ENCODE peak calls at places on chromosomes 13 and 19, in nine cellular contexts. Q is glutamatergic neuron, H is HL-60, P is heart left ventricle, L is GM23338, W is GM13976, R is heart right ventricle, T is fibroblast of pulmonary artery, J is testis. F is an unnamed sample.

GRCh38 chr13:27341616-27342015 is 71.0 kb downstream of the RASL11A start:
- DNase-seq in Q (no peak), H (no peak), P (no peak), L (peak; percentile 15), W (no peak), R (no peak), T (peak; percentile 21), J (peak; percentile 17), F (no peak)

GRCh38 chr13:70527553-70527952 is 419.3 kb upstream of the KLHL1 start:
- DNase-seq in Q (no peak), H (no peak), P (no peak), L (no peak), W (no peak), R (no peak), T (no peak), J (no peak), F (no peak)

GRCh38 chr19:6260912-6261636 is 18.7 kb downstream of the MLLT1 start:
- DNase-seq in Q (peak; percentile 67), H (no peak), P (no peak), L (peak; percentile 82), W (peak; percentile 69), R (no peak), T (peak; percentile 30), J (no peak), F (no peak)

GRCh38 chr19:55369651-55370304 is 485 bp downstream of the IL11 start:
- DNase-seq in Q (peak; percentile 88), H (no peak), P (no peak), L (peak; percentile 94), W (peak; percentile 71), R (no peak), T (peak; percentile 60), J (peak; percentile 50), F (no peak)

GRCh38 chr13:101204270-101205011 is 211.9 kb downstream of the NALCN start:
- DNase-seq in Q (no peak), H (no peak), P (no peak), L (no peak), W (no peak), R (no peak), T (no peak), J (no peak), F (no peak)

GRCh38 chr19:50486823-50487515 is 10.3 kb upstream of the GARIN5A start:
- DNase-seq in Q (peak; percentile 82), H (peak; percentile 43), P (no peak), L (peak; percentile 97), W (no peak), R (no peak), T (peak; percentile 43), J (peak; percentile 75), F (no peak)

GRCh38 chr19:11356074-11356397 is 804 bp downstream of the PLPPR2 start:
- DNase-seq in Q (no peak), H (no peak), P (no peak), L (no peak), W (no peak), R (no peak), T (no peak), J (no peak), F (no peak)

GRCh38 chr19:4199699-4200293 is 17.3 kb downstream of the ANKRD24 start:
- DNase-seq in Q (no peak), H (no peak), P (no peak), L (peak; percentile 70), W (no peak), R (no peak), T (no peak), J (no peak), F (no peak)

GRCh38 chr19:4064551-4065260 is 2.0 kb downstream of the ZBTB7A start:
- DNase-seq in Q (peak; percentile 60), H (peak; percentile 86), P (peak; percentile 70), L (peak; percentile 59), W (no peak), R (peak; percentile 63), T (no peak), J (peak; percentile 73), F (no peak)

GRCh38 chr13:98910501-98910951 is 67.3 kb downstream of the DOCK9 start:
- DNase-seq in Q (no peak), H (no peak), P (peak; percentile 44), L (no peak), W (no peak), R (no peak), T (peak; percentile 90), J (no peak), F (peak; percentile 7)

GRCh38 chr19:589693-590395 is at the start of gene HCN2:
- DNase-seq in Q (no peak), H (no peak), P (no peak), L (no peak), W (no peak), R (peak; percentile 0), T (no peak), J (no peak), F (no peak)

GRCh38 chr19:43595605-43595998 is 332 bp downstream of the IRGQ start:
- DNase-seq in Q (no peak), H (no peak), P (no peak), L (no peak), W (no peak), R (no peak), T (no peak), J (no peak), F (no peak)

GRCh38 chr13:46340631-46341111 is 46.4 kb downstream of the RUBCNL start:
- DNase-seq in Q (no peak), H (no peak), P (no peak), L (no peak), W (no peak), R (no peak), T (no peak), J (no peak), F (no peak)

GRCh38 chr13:44812818-44813217 is 176.5 kb downstream of the NUFIP1 start:
- DNase-seq in Q (no peak), H (no peak), P (no peak), L (no peak), W (no peak), R (no peak), T (peak; percentile 59), J (no peak), F (no peak)

GRCh38 chr19:42076375-42076944 is 494 bp downstream of the ZNF574 start:
- DNase-seq in Q (peak; percentile 66), H (no peak), P (no peak), L (peak; percentile 65), W (no peak), R (peak; percentile 42), T (no peak), J (peak; percentile 63), F (no peak)

GRCh38 chr13:37011788-37012187 is 11.2 kb downstream of the EXOSC8 start:
- DNase-seq in Q (no peak), H (no peak), P (no peak), L (no peak), W (no peak), R (no peak), T (no peak), J (no peak), F (no peak)

GRCh38 chr13:77001963-77002587 is 10.2 kb downstream of the CLN5 start:
- DNase-seq in Q (no peak), H (no peak), P (no peak), L (no peak), W (no peak), R (no peak), T (no peak), J (no peak), F (no peak)

GRCh38 chr19:56273563-56274117 is 1.1 kb downstream of the EDDM13 start:
- DNase-seq in Q (no peak), H (no peak), P (no peak), L (no peak), W (no peak), R (no peak), T (peak; percentile 55), J (no peak), F (no peak)

GRCh38 chr13:96020941-96021340 is 32.3 kb downstream of the UGGT2 start:
- DNase-seq in Q (no peak), H (no peak), P (no peak), L (no peak), W (no peak), R (no peak), T (no peak), J (no peak), F (no peak)

GRCh38 chr19:19655051-19655594 is 8.4 kb downstream of the ATP13A1 start:
- DNase-seq in Q (no peak), H (no peak), P (no peak), L (no peak), W (peak; percentile 23), R (no peak), T (no peak), J (no peak), F (no peak)

GRCh38 chr19:8028951-8029491 is 23.5 kb upstream of the CCL25 start:
- DNase-seq in Q (peak; percentile 44), H (no peak), P (peak; percentile 20), L (peak; percentile 69), W (no peak), R (no peak), T (peak; percentile 21), J (no peak), F (no peak)

GRCh38 chr19:45598267-45599011 is 3.6 kb downstream of the GPR4 start:
- DNase-seq in Q (no peak), H (no peak), P (peak; percentile 58), L (no peak), W (no peak), R (no peak), T (peak; percentile 57), J (no peak), F (no peak)
- TF ChIP-seq CTCF in Q (no peak), H (no peak), P (no peak), L (no peak), W (no peak), R (no peak), T (no peak), J (no peak), F (no peak)

GRCh38 chr19:35744335-35744687 is 907 bp downstream of the U2AF1L4 start:
- DNase-seq in Q (no peak), H (no peak), P (no peak), L (no peak), W (no peak), R (no peak), T (no peak), J (no peak), F (no peak)
- TF ChIP-seq CTCF in Q (no peak), H (no peak), P (no peak), L (no peak), W (no peak), R (no peak), T (no peak), J (no peak), F (no peak)

DNA sequence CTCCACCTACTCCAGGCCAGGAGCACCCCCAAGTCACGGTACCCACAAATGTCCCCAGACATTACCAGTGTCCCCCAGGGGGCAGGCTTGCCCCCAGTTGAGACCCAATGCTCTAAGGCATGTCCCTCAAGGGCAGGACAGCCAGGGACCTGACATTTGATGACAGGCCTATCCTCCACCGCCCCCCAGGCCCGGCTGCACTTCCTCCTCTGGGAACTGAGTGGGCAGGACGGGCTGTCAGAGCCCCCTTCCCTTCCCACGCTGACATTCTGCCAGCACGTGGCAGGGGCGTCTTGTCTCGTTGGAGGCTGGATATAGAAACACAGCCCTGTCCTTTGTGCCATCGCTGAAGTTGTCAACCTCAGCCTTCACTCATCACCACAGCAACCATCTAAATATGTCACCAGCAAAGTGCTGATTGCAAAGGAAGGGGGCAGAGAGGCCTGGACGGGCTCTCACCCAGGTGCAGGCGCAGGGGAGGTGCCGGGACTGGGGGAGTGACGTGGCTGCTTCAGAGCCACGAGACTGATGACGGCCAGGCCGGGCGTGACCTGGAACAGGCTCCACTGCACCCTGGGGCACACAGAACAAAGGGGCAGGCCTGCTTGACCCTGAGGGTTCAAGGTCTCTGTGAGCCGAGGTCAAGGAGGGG is 38.4 kb downstream of the GNG7 start:
- DNase-seq in Q (no peak), H (no peak), P (peak; percentile 79), L (no peak), W (peak; percentile 82), R (peak; percentile 81), T (no peak), J (peak; percentile 86), F (no peak)
- TF ChIP-seq CTCF in Q (no peak), H (no peak), P (peak; percentile 31), L (peak; percentile 31), W (peak; percentile 39), R (peak; percentile 56), T (peak; percentile 1), J (no peak), F (no peak)

GRCh38 chr19:58516964-58517833 is 2.4 kb downstream of the ZBTB45 start:
- DNase-seq in Q (no peak), H (no peak), P (no peak), L (peak; percentile 33), W (no peak), R (no peak), T (no peak), J (no peak), F (no peak)
- TF ChIP-seq CTCF in Q (no peak), H (no peak), P (no peak), L (peak; percentile 41), W (no peak), R (no peak), T (no peak), J (no peak), F (no peak)